ENCODE peak calls at places on chromosomes 6 and 20, in six cellular contexts. P is lower leg skin, F is fibroblast of mammary gland, I is H9, Y is astrocyte of the cerebellum, D is progenitor cell of endocrine pancreas. J is an unnamed sample.

GRCh38 chr20:17643531-17644188 is 38.4 kb downstream of the RRBP1 start:
- DNase-seq in Y (no peak), D (no peak), P (no peak), F (no peak), I (no peak), J (no peak)

GRCh38 chr6:145842693-145843546 is 28.3 kb upstream of the FBXO30 start:
- DNase-seq in F (no peak), Y (peak), I (no peak), P (no peak), D (no peak), J (no peak)

GRCh38 chr6:5325173-5325572 is 63.9 kb downstream of the FARS2 start:
- DNase-seq in D (no peak), Y (no peak), I (no peak), P (no peak), F (no peak), J (no peak)

GRCh38 chr6:159633196-159633595 is 59.8 kb downstream of the SOD2 start:
- DNase-seq in F (peak), I (no peak), D (no peak), Y (no peak), P (no peak), J (no peak)

GRCh38 chr6:36071281-36071680 is 43.7 kb downstream of the MAPK14 start:
- DNase-seq in I (no peak), D (no peak), Y (no peak), P (no peak), F (no peak), J (no peak)

GRCh38 chr6:71585472-71585871 is 296.9 kb downstream of the OGFRL1 start:
- DNase-seq in I (no peak), Y (no peak), D (no peak), F (no peak), P (no peak), J (no peak)

GRCh38 chr20:25676164-25676809 is 20.4 kb downstream of the ZNF337 start:
- DNase-seq in Y (no peak), D (no peak), I (no peak), P (no peak), F (peak), J (no peak)

GRCh38 chr6:106519460-106520394 is 109.6 kb downstream of the RTN4IP1 start:
- DNase-seq in Y (peak), P (no peak), D (no peak), F (peak), I (no peak), J (peak)

GRCh38 chr6:165922309-165922794 is 245.3 kb downstream of the TBXT start:
- DNase-seq in D (no peak), I (no peak), Y (peak), F (no peak), P (no peak), J (no peak)

GRCh38 chr20:63029358-63030121 is 22.8 kb upstream of the BHLHE23 start:
- DNase-seq in P (no peak), D (no peak), Y (no peak), I (peak), F (no peak), J (no peak)

GRCh38 chr6:4928426-4928825 is 75.4 kb downstream of the RPP40 start:
- DNase-seq in F (peak), I (no peak), D (no peak), P (no peak), Y (no peak), J (no peak)

GRCh38 chr20:34536798-34537394 is 20.7 kb downstream of the DYNLRB1 start:
- DNase-seq in Y (no peak), D (no peak), P (no peak), F (peak), I (peak), J (no peak)

GRCh38 chr20:62502496-62503095 is 26.8 kb upstream of the GATA5 start:
- DNase-seq in D (no peak), I (no peak), F (no peak), Y (no peak), P (no peak), J (no peak)

GRCh38 chr6:118297821-118298220 is 250.3 kb upstream of the PLN start:
- DNase-seq in P (no peak), D (no peak), I (no peak), Y (no peak), F (peak), J (no peak)

GRCh38 chr6:48472535-48472934 is 361.5 kb upstream of the PTCHD4 start:
- DNase-seq in I (no peak), Y (no peak), F (no peak), D (no peak), P (no peak), J (no peak)

GRCh38 chr20:48416002-48416401 is 411.8 kb downstream of the PREX1 start:
- DNase-seq in P (no peak), F (no peak), Y (no peak), D (no peak), I (no peak), J (no peak)

GRCh38 chr20:48419173-48419572 is 408.6 kb downstream of the PREX1 start:
- DNase-seq in F (no peak), D (no peak), I (no peak), Y (no peak), P (no peak), J (no peak)

GRCh38 chr20:48422242-48422960 is 405.4 kb downstream of the PREX1 start:
- DNase-seq in I (no peak), F (no peak), P (no peak), Y (no peak), D (no peak), J (no peak)

GRCh38 chr20:48425776-48426175 is 402.0 kb downstream of the PREX1 start:
- DNase-seq in I (no peak), D (no peak), Y (no peak), P (no peak), F (no peak), J (no peak)

GRCh38 chr20:48421547-48421946 is 406.3 kb downstream of the PREX1 start:
- DNase-seq in I (no peak), D (no peak), Y (no peak), P (no peak), F (no peak), J (no peak)
- TF ChIP-seq CTCF in I (no peak), D (no peak), Y (no peak), P (no peak), F (no peak), J (no peak)

GRCh38 chr6:169990095-169991030 is 238.9 kb downstream of the ERMARD start:
- DNase-seq in F (no peak), Y (no peak), D (no peak), I (no peak), P (peak), J (peak)
- TF ChIP-seq CTCF in F (no peak), Y (no peak), D (no peak), I (peak), P (no peak), J (no peak)

DNA sequence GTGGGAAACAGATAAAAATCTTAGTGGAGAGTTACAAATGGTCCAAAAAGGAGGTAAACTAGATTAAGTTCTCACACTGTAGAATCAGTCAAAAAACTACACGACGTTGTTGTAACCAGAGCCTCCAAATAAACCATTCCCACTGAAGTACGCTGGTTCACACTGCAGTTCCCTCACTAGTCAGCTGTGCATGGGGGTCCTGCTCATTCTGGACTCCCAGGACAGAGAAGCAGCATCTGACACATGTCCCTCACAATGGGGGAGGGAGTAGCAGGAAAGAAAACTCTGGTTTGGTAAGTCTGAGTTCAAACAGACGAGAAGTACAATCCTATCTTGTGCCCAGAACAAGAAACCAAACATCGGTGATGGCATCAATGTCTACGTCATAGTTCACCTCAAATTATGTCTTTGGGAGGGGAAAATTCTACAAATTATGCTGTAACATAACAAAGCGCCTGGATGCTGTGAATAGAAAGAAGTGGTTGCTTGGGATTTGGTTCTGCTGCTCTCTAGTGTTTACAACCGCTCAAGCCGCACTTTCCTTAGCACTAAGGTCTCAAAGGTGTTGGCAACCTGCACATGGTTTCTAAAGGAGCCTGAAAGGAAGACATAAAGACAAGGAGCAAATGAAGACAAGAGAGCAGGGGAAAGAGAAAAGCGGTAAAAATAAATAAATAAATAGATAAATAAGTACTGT is 208.0 kb downstream of the GMDS start:
- DNase-seq in F (no peak), Y (no peak), P (no peak), I (no peak), D (no peak), J (no peak)
- TF ChIP-seq CTCF in F (no peak), Y (peak), P (no peak), I (peak), D (no peak), J (no peak)

DNA sequence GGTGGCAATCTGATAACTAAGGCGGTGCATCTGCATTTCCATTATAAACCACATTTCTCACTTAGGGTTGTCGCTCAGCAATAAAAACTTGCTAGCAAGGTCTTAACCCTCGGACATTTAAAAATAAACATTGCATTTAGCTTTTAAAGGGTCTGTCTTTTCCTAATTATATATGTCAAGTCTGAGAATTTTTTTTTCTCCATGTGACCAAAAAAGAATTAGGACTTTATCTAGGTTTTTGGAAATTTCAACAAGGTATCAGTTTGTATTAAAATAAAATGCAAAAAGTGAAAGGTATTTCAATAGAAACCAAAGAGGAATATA is 198.1 kb downstream of the FOXA2 start:
- DNase-seq in D (no peak), F (no peak), P (no peak), I (no peak), Y (no peak), J (no peak)
- TF ChIP-seq CTCF in D (no peak), F (no peak), P (no peak), I (no peak), Y (no peak), J (no peak)

J was measured in activated B cell treated with CpG ODN at 0.5 μM for 24 hours.